ENCODE peak calls at places on chromosome X, in four cellular contexts. One of them, this sample, is unnamed.

GRCh38 chrX:10549280-10549679 is 71.1 kb downstream of the MID1 start:
- DNase-seq in coronary artery: no peak
- DNase-seq in astrocyte of the cerebellum: no peak
- DNase-seq in AG04449: no peak
- DNase-seq in this sample: no peak

GRCh38 chrX:100447563-100448397 is 37.7 kb upstream of the PCDH19 start:
- DNase-seq in coronary artery: no peak
- DNase-seq in astrocyte of the cerebellum: peak
- DNase-seq in AG04449: no peak
- DNase-seq in this sample: peak

GRCh38 chrX:77937291-77937690 is 26.8 kb downstream of the ATP7A start:
- DNase-seq in coronary artery: no peak
- DNase-seq in astrocyte of the cerebellum: peak
- DNase-seq in AG04449: no peak
- DNase-seq in this sample: no peak

GRCh38 chrX:44042731-44043130 is 69.5 kb upstream of the NDP start:
- DNase-seq in coronary artery: no peak
- DNase-seq in astrocyte of the cerebellum: no peak
- DNase-seq in AG04449: no peak
- DNase-seq in this sample: no peak

GRCh38 chrX:130974323-130974722 is 71.3 kb upstream of the ENOX2 start:
- DNase-seq in coronary artery: no peak
- DNase-seq in astrocyte of the cerebellum: peak
- DNase-seq in AG04449: peak
- DNase-seq in this sample: no peak

GRCh38 chrX:25083661-25084060 is 67.9 kb upstream of the ARX start:
- DNase-seq in coronary artery: no peak
- DNase-seq in astrocyte of the cerebellum: no peak
- DNase-seq in AG04449: no peak
- DNase-seq in this sample: no peak

GRCh38 chrX:47568656-47569295 is 7.8 kb downstream of the ARAF start:
- DNase-seq in coronary artery: no peak
- DNase-seq in astrocyte of the cerebellum: no peak
- DNase-seq in AG04449: no peak
- DNase-seq in this sample: no peak

GRCh38 chrX:47078129-47079043 is at the start of gene RGN:
- DNase-seq in coronary artery: no peak
- DNase-seq in astrocyte of the cerebellum: no peak
- DNase-seq in AG04449: no peak
- DNase-seq in this sample: peak

GRCh38 chrX:39507617-39508299 is 590.0 kb downstream of the BCOR start:
- DNase-seq in coronary artery: no peak
- DNase-seq in astrocyte of the cerebellum: no peak
- DNase-seq in AG04449: no peak
- DNase-seq in this sample: no peak

GRCh38 chrX:153310901-153311300 is 10.7 kb downstream of the PNMA6F start:
- DNase-seq in coronary artery: no peak
- DNase-seq in astrocyte of the cerebellum: no peak
- DNase-seq in AG04449: no peak
- DNase-seq in this sample: peak

GRCh38 chrX:45795546-45795945 is 594.9 kb upstream of the DIPK2B start:
- DNase-seq in coronary artery: no peak
- DNase-seq in astrocyte of the cerebellum: no peak
- DNase-seq in AG04449: no peak
- DNase-seq in this sample: no peak

GRCh38 chrX:47621851-47622250 is 2.2 kb upstream of the SYN1 start:
- DNase-seq in coronary artery: peak
- DNase-seq in astrocyte of the cerebellum: no peak
- DNase-seq in AG04449: no peak
- DNase-seq in this sample: no peak

GRCh38 chrX:56963377-56963776 is 32.0 kb downstream of the SPIN3 start:
- DNase-seq in coronary artery: no peak
- DNase-seq in astrocyte of the cerebellum: no peak
- DNase-seq in AG04449: no peak
- DNase-seq in this sample: no peak

GRCh38 chrX:69815063-69815462 is 199.2 kb downstream of the EDA start:
- DNase-seq in coronary artery: no peak
- DNase-seq in astrocyte of the cerebellum: no peak
- DNase-seq in AG04449: no peak
- DNase-seq in this sample: no peak

GRCh38 chrX:40720811-40721210 is 14.5 kb downstream of the MED14 start:
- DNase-seq in coronary artery: no peak
- DNase-seq in astrocyte of the cerebellum: no peak
- DNase-seq in AG04449: no peak
- DNase-seq in this sample: no peak

GRCh38 chrX:2627272-2627867 is 63.7 kb upstream of the CD99 start:
- DNase-seq in coronary artery: no peak
- DNase-seq in astrocyte of the cerebellum: no peak
- DNase-seq in AG04449: no peak
- DNase-seq in this sample: peak